ENCODE peak calls at places on chromosomes 7 and 10, in nine cellular contexts. W is A549; I is NCI-H1436 treated with DMSO at 0.1 percent for 48 hours; N is NCI-H1092; O is LoVo; T is activated CD4-positive, CD25-positive, alpha-beta regulatory T cell treated with anti-CD3 and anti-CD28 coated beads, Interleukin-2, amount 50 U/mL, for 72 hours; X is stromal cell of bone marrow; L is activated T-helper 1 cell treated with anti-CD3 and anti-CD28 coated beads, Interleukin-2, amount 50 U/mL, for 16 hours; V is SIG-M5. C is an unnamed sample.

GRCh38 chr7:128379900-128380806 is 18.7 kb upstream of the PRRT4 start:
- DNase-seq in W (no peak), I (no peak), N (no peak), O (no peak), T (no peak), X (no peak), L (no peak), V (no peak), C (no peak)

GRCh38 chr7:91083855-91084644 is 180.2 kb upstream of the FZD1 start:
- DNase-seq in W (no peak), I (no peak), N (no peak), O (no peak), T (no peak), X (no peak), L (no peak), V (no peak), C (peak; percentile 59)

GRCh38 chr7:130937830-130938229 is 203.8 kb upstream of the KLF14 start:
- DNase-seq in W (no peak), I (no peak), N (no peak), O (no peak), T (no peak), X (no peak), L (no peak), V (no peak), C (no peak)

GRCh38 chr10:49592726-49593563 is 17.2 kb upstream of the SLC18A3 start:
- DNase-seq in W (peak; percentile 79), I (no peak), N (peak; percentile 32), O (peak; percentile 62), T (peak; percentile 57), X (peak; percentile 28), L (peak; percentile 17), V (no peak), C (peak; percentile 76)

GRCh38 chr10:1754506-1755177 is 17.3 kb upstream of the ADARB2 start:
- DNase-seq in W (no peak), I (no peak), N (no peak), O (no peak), T (no peak), X (no peak), L (no peak), V (no peak), C (no peak)

GRCh38 chr7:141074162-141074989 is 512 bp downstream of the TMEM178B start:
- DNase-seq in W (no peak), I (no peak), N (peak; percentile 57), O (no peak), T (no peak), X (no peak), L (no peak), V (no peak), C (no peak)

GRCh38 chr10:118007773-118008172 is 39.0 kb downstream of the RAB11FIP2 start:
- DNase-seq in W (no peak), I (no peak), N (no peak), O (no peak), T (no peak), X (no peak), L (no peak), V (no peak), C (peak; percentile 4)

GRCh38 chr10:51629969-51630617 is 69.3 kb downstream of the CSTF2T start:
- DNase-seq in W (no peak), I (no peak), N (no peak), O (no peak), T (no peak), X (peak; percentile 19), L (no peak), V (no peak), C (no peak)

GRCh38 chr7:5361446-5362155 is 62.0 kb downstream of the TNRC18 start:
- DNase-seq in W (no peak), I (no peak), N (no peak), O (no peak), T (no peak), X (no peak), L (no peak), V (no peak), C (no peak)

GRCh38 chr7:148540041-148540738 is 50.4 kb upstream of the C7orf33 start:
- DNase-seq in W (peak; percentile 44), I (no peak), N (no peak), O (no peak), T (no peak), X (peak; percentile 91), L (no peak), V (no peak), C (no peak)

GRCh38 chr10:79316671-79317431 is 30.4 kb upstream of the PPIF start:
- DNase-seq in W (no peak), I (peak; percentile 7), N (no peak), O (no peak), T (no peak), X (no peak), L (no peak), V (no peak), C (peak; percentile 42)

GRCh38 chr7:147861058-147861716 is 729.4 kb upstream of the C7orf33 start:
- DNase-seq in W (no peak), I (no peak), N (peak; percentile 49), O (no peak), T (no peak), X (peak; percentile 74), L (no peak), V (no peak), C (no peak)

GRCh38 chr10:6786579-6787031 is 206.5 kb upstream of the PRKCQ start:
- DNase-seq in W (peak; percentile 46), I (no peak), N (no peak), O (no peak), T (no peak), X (peak; percentile 18), L (no peak), V (no peak), C (peak; percentile 81)

GRCh38 chr7:81234896-81235295 is 316.0 kb upstream of the SEMA3C start:
- DNase-seq in W (no peak), I (no peak), N (no peak), O (no peak), T (no peak), X (no peak), L (no peak), V (no peak), C (peak; percentile 50)

GRCh38 chr10:47024046-47024322 is 112.8 kb downstream of the PTPN20 start:
- DNase-seq in W (no peak), I (no peak), N (no peak), O (no peak), T (no peak), X (no peak), L (no peak), V (no peak), C (no peak)

GRCh38 chr7:118575393-118575948 is 351.0 kb downstream of the ANKRD7 start:
- DNase-seq in W (no peak), I (no peak), N (no peak), O (no peak), T (no peak), X (no peak), L (no peak), V (no peak), C (no peak)

GRCh38 chr10:70540089-70540788 is 61.7 kb downstream of the PALD1 start:
- DNase-seq in W (peak; percentile 58), I (no peak), N (no peak), O (no peak), T (no peak), X (no peak), L (no peak), V (no peak), C (no peak)

GRCh38 chr7:34096777-34097176 is 191.4 kb downstream of the BMPER start:
- DNase-seq in W (no peak), I (no peak), N (no peak), O (no peak), T (no peak), X (no peak), L (no peak), V (no peak), C (no peak)

GRCh38 chr7:95324396-95324795 is at the start of gene PON1:
- DNase-seq in W (no peak), I (no peak), N (no peak), O (peak; percentile 42), T (no peak), X (no peak), L (no peak), V (no peak), C (no peak)

GRCh38 chr10:101671453-101671852 is 23.5 kb downstream of the FBXW4 start:
- DNase-seq in W (no peak), I (no peak), N (no peak), O (no peak), T (no peak), X (no peak), L (no peak), V (no peak), C (no peak)

GRCh38 chr7:65444899-65445823 is 71.5 kb downstream of the ZNF92 start:
- DNase-seq in W (no peak), I (no peak), N (peak; percentile 40), O (no peak), T (no peak), X (no peak), L (no peak), V (no peak), C (no peak)

GRCh38 chr7:132112632-132113031 is 463.6 kb downstream of the PLXNA4 start:
- DNase-seq in W (no peak), I (no peak), N (no peak), O (no peak), T (no peak), X (no peak), L (no peak), V (no peak), C (peak; percentile 18)

GRCh38 chr7:106110238-106110560 is 1.9 kb downstream of the SYPL1 start:
- DNase-seq in W (no peak), I (no peak), N (no peak), O (no peak), T (no peak), X (no peak), L (no peak), V (no peak), C (peak; percentile 20)

GRCh38 chr7:112520787-112521186 is 40.0 kb downstream of the LSMEM1 start:
- DNase-seq in W (no peak), I (no peak), N (no peak), O (no peak), T (no peak), X (no peak), L (no peak), V (no peak), C (no peak)

GRCh38 chr10:112773783-112774182 is 176.3 kb upstream of the TCF7L2 start:
- DNase-seq in W (no peak), I (no peak), N (no peak), O (no peak), T (no peak), X (no peak), L (no peak), V (no peak), C (no peak)

GRCh38 chr10:35821339-35821911 is 179.3 kb upstream of the FZD8 start:
- DNase-seq in W (no peak), I (no peak), N (no peak), O (no peak), T (no peak), X (no peak), L (no peak), V (no peak), C (peak; percentile 28)

GRCh38 chr10:95655571-95656290 is 780 bp downstream of the ALDH18A1 start:
- DNase-seq in W (peak; percentile 8), I (no peak), N (no peak), O (peak; percentile 11), T (no peak), X (no peak), L (no peak), V (no peak), C (peak; percentile 20)

GRCh38 chr10:50431791-50432190 is 180.5 kb upstream of the ASAH2 start:
- DNase-seq in W (no peak), I (no peak), N (no peak), O (no peak), T (no peak), X (peak; percentile 85), L (no peak), V (no peak), C (peak; percentile 69)

GRCh38 chr10:113426181-113426837 is 126.5 kb upstream of the HABP2 start:
- DNase-seq in W (no peak), I (no peak), N (no peak), O (no peak), T (no peak), X (no peak), L (no peak), V (no peak), C (no peak)